ENCODE peak calls at places on chromosomes 16 and 17, in ten cellular contexts. One of them, this sample, is unnamed.
A peak's percentile ranks its signal among the peaks of the same experiment; 100 is the strongest.

GRCh38 chr17:74011963-74012362 is 191.5 kb upstream of the RPL38 start:
- DNase-seq in PC-3: no peak
- DNase-seq in IMR-90: no peak
- DNase-seq in GM23248: no peak
- DNase-seq in PC-9: no peak
- DNase-seq in K562: no peak
- DNase-seq in OCI-LY7: no peak
- DNase-seq in H9: no peak
- DNase-seq in mesenchymal stem cell: peak; percentile 21
- DNase-seq in Karpas-422: no peak
- DNase-seq in this sample: no peak

GRCh38 chr17:7466644-7467341 is 12.6 kb downstream of the ZBTB4 start:
- DNase-seq in GM23248: peak; percentile 40
- DNase-seq in mesenchymal stem cell: peak; percentile 46
- DNase-seq in PC-9: no peak
- DNase-seq in IMR-90: peak; percentile 66
- DNase-seq in OCI-LY7: no peak
- DNase-seq in Karpas-422: no peak
- DNase-seq in H9: no peak
- DNase-seq in PC-3: peak; percentile 16
- DNase-seq in K562: peak; percentile 87
- DNase-seq in this sample: no peak

GRCh38 chr16:11625769-11626168 is 39.0 kb upstream of the LITAF start:
- DNase-seq in K562: no peak
- DNase-seq in Karpas-422: no peak
- DNase-seq in IMR-90: peak; percentile 30
- DNase-seq in PC-9: no peak
- DNase-seq in mesenchymal stem cell: no peak
- DNase-seq in PC-3: no peak
- DNase-seq in OCI-LY7: no peak
- DNase-seq in GM23248: no peak
- DNase-seq in H9: no peak
- DNase-seq in this sample: no peak

GRCh38 chr17:962650-963049 is 16.9 kb downstream of the NXN start:
- DNase-seq in H9: peak; percentile 85
- DNase-seq in Karpas-422: no peak
- DNase-seq in K562: no peak
- DNase-seq in OCI-LY7: no peak
- DNase-seq in mesenchymal stem cell: peak; percentile 50
- DNase-seq in PC-3: no peak
- DNase-seq in IMR-90: no peak
- DNase-seq in PC-9: no peak
- DNase-seq in GM23248: no peak
- DNase-seq in this sample: no peak

GRCh38 chr16:9503251-9503986 is 412.0 kb downstream of the HAPSTR1 start:
- DNase-seq in Karpas-422: no peak
- DNase-seq in IMR-90: no peak
- DNase-seq in OCI-LY7: no peak
- DNase-seq in mesenchymal stem cell: no peak
- DNase-seq in PC-9: no peak
- DNase-seq in GM23248: no peak
- DNase-seq in K562: no peak
- DNase-seq in PC-3: no peak
- DNase-seq in H9: no peak
- DNase-seq in this sample: no peak

GRCh38 chr16:50741225-50741807 is 570 bp upstream of the CYLD start:
- DNase-seq in IMR-90: no peak
- DNase-seq in K562: no peak
- DNase-seq in H9: no peak
- DNase-seq in Karpas-422: no peak
- DNase-seq in mesenchymal stem cell: no peak
- DNase-seq in GM23248: peak; percentile 61
- DNase-seq in PC-9: no peak
- DNase-seq in PC-3: no peak
- DNase-seq in OCI-LY7: no peak
- DNase-seq in this sample: no peak

GRCh38 chr17:3583456-3583855 is 25.8 kb downstream of the TRPV1 start:
- DNase-seq in H9: no peak
- DNase-seq in OCI-LY7: no peak
- DNase-seq in mesenchymal stem cell: no peak
- DNase-seq in PC-3: no peak
- DNase-seq in K562: no peak
- DNase-seq in IMR-90: no peak
- DNase-seq in GM23248: no peak
- DNase-seq in Karpas-422: no peak
- DNase-seq in PC-9: no peak
- DNase-seq in this sample: no peak

GRCh38 chr17:64240261-64240740 is 22.8 kb downstream of the TEX2 start:
- DNase-seq in PC-9: no peak
- DNase-seq in PC-3: no peak
- DNase-seq in K562: peak; percentile 73
- DNase-seq in GM23248: no peak
- DNase-seq in OCI-LY7: no peak
- DNase-seq in IMR-90: peak; percentile 21
- DNase-seq in mesenchymal stem cell: peak; percentile 44
- DNase-seq in Karpas-422: no peak
- DNase-seq in H9: no peak
- DNase-seq in this sample: no peak

GRCh38 chr16:84603115-84603816 is 14.6 kb downstream of the COTL1 start:
- DNase-seq in Karpas-422: no peak
- DNase-seq in PC-3: peak; percentile 92
- DNase-seq in H9: no peak
- DNase-seq in mesenchymal stem cell: peak; percentile 99
- DNase-seq in IMR-90: peak; percentile 99
- DNase-seq in K562: peak; percentile 46
- DNase-seq in GM23248: peak; percentile 99
- DNase-seq in OCI-LY7: no peak
- DNase-seq in PC-9: peak; percentile 61
- DNase-seq in this sample: no peak

GRCh38 chr17:42848093-42848492 is 2.9 kb upstream of the AOC3 start:
- DNase-seq in GM23248: no peak
- DNase-seq in IMR-90: no peak
- DNase-seq in mesenchymal stem cell: no peak
- DNase-seq in PC-9: no peak
- DNase-seq in OCI-LY7: no peak
- DNase-seq in PC-3: no peak
- DNase-seq in K562: no peak
- DNase-seq in Karpas-422: no peak
- DNase-seq in H9: no peak
- DNase-seq in this sample: no peak

GRCh38 chr16:21603920-21604319 is 4.5 kb downstream of the METTL9 start:
- DNase-seq in PC-3: no peak
- DNase-seq in IMR-90: peak; percentile 54
- DNase-seq in OCI-LY7: no peak
- DNase-seq in K562: peak; percentile 57
- DNase-seq in PC-9: no peak
- DNase-seq in mesenchymal stem cell: peak; percentile 72
- DNase-seq in Karpas-422: no peak
- DNase-seq in H9: no peak
- DNase-seq in GM23248: peak; percentile 64
- DNase-seq in this sample: no peak

GRCh38 chr16:60755907-60756306 is 1280.3 kb downstream of the CDH8 start:
- DNase-seq in OCI-LY7: no peak
- DNase-seq in PC-3: no peak
- DNase-seq in H9: no peak
- DNase-seq in Karpas-422: no peak
- DNase-seq in GM23248: no peak
- DNase-seq in K562: no peak
- DNase-seq in IMR-90: no peak
- DNase-seq in mesenchymal stem cell: no peak
- DNase-seq in PC-9: no peak
- DNase-seq in this sample: no peak

GRCh38 chr16:57758331-57759117 is 23.0 kb downstream of the KATNB1 start:
- DNase-seq in PC-9: no peak
- DNase-seq in Karpas-422: no peak
- DNase-seq in GM23248: no peak
- DNase-seq in mesenchymal stem cell: no peak
- DNase-seq in K562: no peak
- DNase-seq in H9: no peak
- DNase-seq in OCI-LY7: no peak
- DNase-seq in IMR-90: no peak
- DNase-seq in PC-3: no peak
- DNase-seq in this sample: no peak

GRCh38 chr17:36495076-36495578 is 8.6 kb downstream of the ZNHIT3 start:
- DNase-seq in K562: no peak
- DNase-seq in H9: no peak
- DNase-seq in PC-9: no peak
- DNase-seq in PC-3: no peak
- DNase-seq in IMR-90: no peak
- DNase-seq in OCI-LY7: no peak
- DNase-seq in GM23248: no peak
- DNase-seq in Karpas-422: no peak
- DNase-seq in mesenchymal stem cell: no peak
- DNase-seq in this sample: no peak

GRCh38 chr16:2852731-2853507 is 5.1 kb downstream of the PRSS22 start:
- DNase-seq in IMR-90: no peak
- DNase-seq in H9: no peak
- DNase-seq in K562: no peak
- DNase-seq in GM23248: no peak
- DNase-seq in OCI-LY7: no peak
- DNase-seq in Karpas-422: no peak
- DNase-seq in PC-9: no peak
- DNase-seq in mesenchymal stem cell: no peak
- DNase-seq in PC-3: no peak
- DNase-seq in this sample: no peak

GRCh38 chr16:50812876-50813466 is 71.1 kb downstream of the CYLD start:
- DNase-seq in K562: no peak
- DNase-seq in PC-9: no peak
- DNase-seq in OCI-LY7: no peak
- DNase-seq in PC-3: no peak
- DNase-seq in mesenchymal stem cell: no peak
- DNase-seq in IMR-90: no peak
- DNase-seq in Karpas-422: no peak
- DNase-seq in GM23248: no peak
- DNase-seq in H9: no peak
- DNase-seq in this sample: no peak

GRCh38 chr17:9837551-9838471 is 12.1 kb downstream of the GLP2R start:
- DNase-seq in H9: peak; percentile 38
- DNase-seq in PC-9: peak; percentile 41
- DNase-seq in GM23248: peak; percentile 86
- DNase-seq in Karpas-422: no peak
- DNase-seq in OCI-LY7: no peak
- DNase-seq in K562: no peak
- DNase-seq in IMR-90: peak; percentile 85
- DNase-seq in mesenchymal stem cell: peak; percentile 77
- DNase-seq in PC-3: peak; percentile 90
- DNase-seq in this sample: no peak

GRCh38 chr17:73285916-73286862 is 24.5 kb upstream of the CPSF4L start:
- DNase-seq in GM23248: no peak
- DNase-seq in Karpas-422: no peak
- DNase-seq in H9: no peak
- DNase-seq in mesenchymal stem cell: no peak
- DNase-seq in OCI-LY7: no peak
- DNase-seq in PC-9: no peak
- DNase-seq in IMR-90: no peak
- DNase-seq in PC-3: no peak
- DNase-seq in K562: no peak
- DNase-seq in this sample: no peak

GRCh38 chr16:69918241-69918640 is 32.9 kb upstream of the CLEC18A start:
- DNase-seq in PC-3: peak; percentile 3
- DNase-seq in H9: no peak
- DNase-seq in Karpas-422: no peak
- DNase-seq in GM23248: peak; percentile 47
- DNase-seq in mesenchymal stem cell: no peak
- DNase-seq in OCI-LY7: no peak
- DNase-seq in K562: no peak
- DNase-seq in PC-9: no peak
- DNase-seq in IMR-90: peak; percentile 18
- DNase-seq in this sample: no peak
- H2AFZ ChIP-seq in PC-3: peak overlapping the region; percentile 76
- H2AFZ ChIP-seq in H9: no peak overlapping the region
- H2AFZ ChIP-seq in Karpas-422: no peak overlapping the region
- H2AFZ ChIP-seq in GM23248: peak overlapping the region; percentile 79
- H2AFZ ChIP-seq in mesenchymal stem cell: no peak overlapping the region
- H2AFZ ChIP-seq in OCI-LY7: no peak overlapping the region
- H2AFZ ChIP-seq in K562: no peak overlapping the region
- H2AFZ ChIP-seq in PC-9: no peak overlapping the region
- H2AFZ ChIP-seq in IMR-90: peak overlapping the region; percentile 71
- H2AFZ ChIP-seq in this sample: no peak overlapping the region

GRCh38 chr17:47692895-47693666 is 880 bp upstream of the TBKBP1 start:
- DNase-seq in GM23248: peak; percentile 37
- DNase-seq in H9: peak; percentile 60
- DNase-seq in Karpas-422: no peak
- DNase-seq in OCI-LY7: peak; percentile 45
- DNase-seq in PC-9: no peak
- DNase-seq in K562: peak; percentile 37
- DNase-seq in IMR-90: no peak
- DNase-seq in PC-3: no peak
- DNase-seq in mesenchymal stem cell: peak; percentile 29
- DNase-seq in this sample: no peak
- H2AFZ ChIP-seq in GM23248: peak overlapping the region; percentile 76
- H2AFZ ChIP-seq in H9: no peak overlapping the region
- H2AFZ ChIP-seq in Karpas-422: peak overlapping the region; percentile 51
- H2AFZ ChIP-seq in OCI-LY7: peak overlapping the region; percentile 9
- H2AFZ ChIP-seq in PC-9: peak overlapping the region; percentile 79
- H2AFZ ChIP-seq in K562: peak overlapping the region; percentile 74
- H2AFZ ChIP-seq in IMR-90: peak overlapping the region; percentile 76
- H2AFZ ChIP-seq in PC-3: peak overlapping the region; percentile 92
- H2AFZ ChIP-seq in mesenchymal stem cell: no peak overlapping the region
- H2AFZ ChIP-seq in this sample: peak overlapping the region; percentile 66

DNA sequence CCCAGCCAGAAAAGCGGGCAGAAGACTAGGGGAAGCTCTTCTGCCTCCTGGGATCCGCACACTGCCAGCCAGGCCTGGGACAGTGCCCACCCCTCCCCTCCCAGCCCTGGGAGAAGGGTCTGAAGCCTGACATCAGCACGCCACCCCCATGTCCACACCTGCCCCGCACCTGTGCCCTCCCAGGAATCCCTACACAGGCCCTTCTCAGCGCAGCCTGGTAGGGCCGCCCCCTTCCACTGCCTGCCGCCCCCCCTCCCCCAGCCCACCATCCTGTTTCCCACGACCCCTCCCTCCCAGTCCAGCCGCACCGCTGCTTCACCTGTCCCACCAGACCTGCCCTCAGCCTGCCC is 10.6 kb downstream of the ENPP7 start:
- DNase-seq in H9: no peak
- DNase-seq in IMR-90: no peak
- DNase-seq in K562: no peak
- DNase-seq in mesenchymal stem cell: no peak
- DNase-seq in PC-9: no peak
- DNase-seq in GM23248: no peak
- DNase-seq in OCI-LY7: no peak
- DNase-seq in PC-3: no peak
- DNase-seq in Karpas-422: no peak
- DNase-seq in this sample: no peak
- H2AFZ ChIP-seq in H9: no peak overlapping the region
- H2AFZ ChIP-seq in IMR-90: no peak overlapping the region
- H2AFZ ChIP-seq in K562: no peak overlapping the region
- H2AFZ ChIP-seq in mesenchymal stem cell: no peak overlapping the region
- H2AFZ ChIP-seq in PC-9: no peak overlapping the region
- H2AFZ ChIP-seq in GM23248: no peak overlapping the region
- H2AFZ ChIP-seq in OCI-LY7: no peak overlapping the region
- H2AFZ ChIP-seq in PC-3: peak overlapping the region; percentile 71
- H2AFZ ChIP-seq in Karpas-422: no peak overlapping the region
- H2AFZ ChIP-seq in this sample: no peak overlapping the region

DNA sequence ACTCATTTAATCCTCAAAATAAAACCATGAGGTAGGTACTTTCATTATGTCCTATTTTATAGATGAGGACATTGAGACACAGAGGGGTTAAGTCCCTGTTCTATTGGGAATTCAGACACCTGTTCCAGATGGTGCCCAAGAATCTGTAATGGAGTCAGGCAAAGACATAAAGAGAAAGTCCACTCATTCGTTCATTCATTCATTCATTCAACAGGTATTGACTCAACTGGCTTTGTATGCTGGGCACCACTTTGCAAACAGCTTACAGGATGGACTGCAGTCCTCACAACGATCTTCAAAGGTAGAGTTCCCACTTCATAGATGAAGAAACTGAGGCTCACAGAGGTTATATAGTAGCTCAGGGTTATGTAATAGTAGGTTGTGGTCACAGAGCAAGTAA is 47.9 kb upstream of the TAC4 start:
- DNase-seq in K562: no peak
- DNase-seq in PC-9: no peak
- DNase-seq in PC-3: no peak
- DNase-seq in H9: no peak
- DNase-seq in mesenchymal stem cell: no peak
- DNase-seq in IMR-90: no peak
- DNase-seq in OCI-LY7: no peak
- DNase-seq in GM23248: no peak
- DNase-seq in Karpas-422: no peak
- DNase-seq in this sample: no peak
- H2AFZ ChIP-seq in K562: no peak overlapping the region
- H2AFZ ChIP-seq in PC-9: no peak overlapping the region
- H2AFZ ChIP-seq in PC-3: no peak overlapping the region
- H2AFZ ChIP-seq in H9: no peak overlapping the region
- H2AFZ ChIP-seq in mesenchymal stem cell: no peak overlapping the region
- H2AFZ ChIP-seq in IMR-90: no peak overlapping the region
- H2AFZ ChIP-seq in OCI-LY7: no peak overlapping the region
- H2AFZ ChIP-seq in GM23248: no peak overlapping the region
- H2AFZ ChIP-seq in Karpas-422: no peak overlapping the region
- H2AFZ ChIP-seq in this sample: no peak overlapping the region